ENCODE peak calls at places on chromosomes 6 and 20, in nine cellular contexts. L is neural crest cell, T is RWPE1, I is fibroblast of mammary gland, O is transverse colon, J is GM13976, A is HL-60, V is astrocyte of the spinal cord, Q is uterus. N is an unnamed sample.

GRCh38 chr20:57617079-57617795 is 3.0 kb downstream of the ZBP1 start:
- DNase-seq in L (no peak), T (no peak), I (no peak), O (no peak), J (no peak), A (no peak), V (no peak), Q (no peak), N (no peak)

GRCh38 chr6:111105578-111105977 is 18.3 kb downstream of the SLC16A10 start:
- DNase-seq in L (no peak), T (peak), I (peak), O (peak), J (no peak), A (no peak), V (peak), Q (peak), N (no peak)

GRCh38 chr6:45617441-45617840 is 239.7 kb upstream of the SUPT3H start:
- DNase-seq in L (no peak), T (peak), I (peak), O (no peak), J (no peak), A (no peak), V (peak), Q (no peak), N (no peak)

GRCh38 chr6:87925373-87926060 is 122.1 kb upstream of the SPACA1 start:
- DNase-seq in L (no peak), T (no peak), I (no peak), O (peak), J (peak), A (no peak), V (no peak), Q (no peak), N (no peak)

GRCh38 chr6:158772851-158773371 is 46.3 kb downstream of the EZR start:
- DNase-seq in L (no peak), T (peak), I (peak), O (peak), J (no peak), A (no peak), V (peak), Q (no peak), N (no peak)

GRCh38 chr6:154732538-154732823 is 735 bp upstream of the SCAF8 start:
- DNase-seq in L (no peak), T (peak), I (no peak), O (no peak), J (no peak), A (no peak), V (no peak), Q (no peak), N (no peak)

GRCh38 chr6:152952866-152953509 is 29.9 kb downstream of the FBXO5 start:
- DNase-seq in L (no peak), T (peak), I (peak), O (no peak), J (peak), A (no peak), V (peak), Q (no peak), N (no peak)

GRCh38 chr6:4581468-4582420 is 194.5 kb upstream of the CDYL start:
- DNase-seq in L (no peak), T (no peak), I (peak), O (no peak), J (no peak), A (no peak), V (peak), Q (no peak), N (no peak)

GRCh38 chr20:13148961-13149360 is 72.1 kb upstream of the ISM1 start:
- DNase-seq in L (no peak), T (no peak), I (no peak), O (no peak), J (no peak), A (no peak), V (no peak), Q (no peak), N (no peak)

GRCh38 chr6:76481101-76481500 is 408.6 kb upstream of the IMPG1 start:
- DNase-seq in L (no peak), T (no peak), I (no peak), O (peak), J (no peak), A (no peak), V (no peak), Q (no peak), N (no peak)

GRCh38 chr6:56608332-56608731 is 34.4 kb downstream of the DST start:
- DNase-seq in L (no peak), T (no peak), I (no peak), O (no peak), J (no peak), A (no peak), V (no peak), Q (no peak), N (no peak)

GRCh38 chr6:137728386-137729349 is 138.4 kb upstream of the TNFAIP3 start:
- DNase-seq in L (no peak), T (peak), I (peak), O (no peak), J (no peak), A (no peak), V (peak), Q (no peak), N (no peak)

GRCh38 chr6:159172066-159172465 is 2.9 kb downstream of the FNDC1 start:
- DNase-seq in L (no peak), T (no peak), I (peak), O (no peak), J (no peak), A (no peak), V (peak), Q (no peak), N (no peak)

GRCh38 chr20:50056951-50057403 is 56.0 kb downstream of the UBE2V1 start:
- DNase-seq in L (no peak), T (no peak), I (no peak), O (no peak), J (no peak), A (no peak), V (no peak), Q (no peak), N (no peak)

GRCh38 chr6:88629838-88630462 is 333.5 kb downstream of the RNGTT start:
- DNase-seq in L (no peak), T (no peak), I (no peak), O (no peak), J (no peak), A (no peak), V (peak), Q (no peak), N (no peak)

GRCh38 chr20:23652371-23652770 is 14.6 kb upstream of the CST3 start:
- DNase-seq in L (no peak), T (no peak), I (no peak), O (no peak), J (no peak), A (no peak), V (peak), Q (no peak), N (no peak)

GRCh38 chr6:3678946-3679345 is 72.6 kb downstream of the PXDC1 start:
- DNase-seq in L (no peak), T (no peak), I (no peak), O (no peak), J (no peak), A (no peak), V (no peak), Q (no peak), N (no peak)

GRCh38 chr6:139531148-139531547 is 156.7 kb upstream of the CITED2 start:
- DNase-seq in L (no peak), T (no peak), I (peak), O (peak), J (no peak), A (no peak), V (peak), Q (no peak), N (no peak)

GRCh38 chr6:62217866-62218265 is 68.2 kb downstream of the KHDRBS2 start:
- DNase-seq in L (no peak), T (no peak), I (no peak), O (no peak), J (no peak), A (no peak), V (no peak), Q (no peak), N (no peak)

GRCh38 chr6:142822882-142823578 is 121.9 kb downstream of the HIVEP2 start:
- DNase-seq in L (no peak), T (no peak), I (no peak), O (no peak), J (no peak), A (no peak), V (no peak), Q (no peak), N (no peak)

GRCh38 chr6:12657884-12658283 is 58.7 kb upstream of the PHACTR1 start:
- DNase-seq in L (no peak), T (no peak), I (no peak), O (no peak), J (no peak), A (no peak), V (no peak), Q (no peak), N (no peak)

GRCh38 chr6:38012573-38012972 is 193.0 kb downstream of the ZFAND3 start:
- DNase-seq in L (peak), T (peak), I (peak), O (no peak), J (peak), A (no peak), V (peak), Q (no peak), N (peak)

GRCh38 chr20:49508435-49509199 is 26.1 kb upstream of the KCNB1 start:
- DNase-seq in L (peak), T (peak), I (peak), O (no peak), J (peak), A (no peak), V (peak), Q (no peak), N (peak)

GRCh38 chr6:42629845-42630244 is 66.0 kb downstream of the UBR2 start:
- DNase-seq in L (no peak), T (no peak), I (no peak), O (no peak), J (no peak), A (no peak), V (no peak), Q (no peak), N (no peak)

GRCh38 chr20:12566596-12566995 is 442.2 kb upstream of the SPTLC3 start:
- DNase-seq in L (no peak), T (no peak), I (no peak), O (no peak), J (no peak), A (no peak), V (no peak), Q (no peak), N (no peak)

GRCh38 chr6:112245511-112246203 is 8.7 kb downstream of the LAMA4 start:
- DNase-seq in L (no peak), T (no peak), I (peak), O (no peak), J (no peak), A (no peak), V (peak), Q (no peak), N (no peak)

GRCh38 chr6:70134542-70134941 is 168.3 kb downstream of the COL9A1 start:
- DNase-seq in L (no peak), T (no peak), I (no peak), O (no peak), J (no peak), A (no peak), V (no peak), Q (no peak), N (no peak)

GRCh38 chr20:59835448-59836395 is 97.7 kb downstream of the SYCP2 start:
- DNase-seq in L (peak), T (peak), I (peak), O (peak), J (peak), A (no peak), V (peak), Q (peak), N (peak)

GRCh38 chr6:36098920-36099647 is 31.2 kb upstream of the MAPK13 start:
- DNase-seq in L (no peak), T (no peak), I (peak), O (no peak), J (no peak), A (no peak), V (no peak), Q (no peak), N (no peak)
- TF ChIP-seq CTCF in L (no peak), T (no peak), I (peak), O (no peak), J (no peak), A (no peak), V (no peak), Q (no peak), N (no peak)

GRCh38 chr20:41089555-41089954 is 47.8 kb upstream of the PLCG1 start:
- DNase-seq in L (no peak), T (no peak), I (no peak), O (no peak), J (no peak), A (no peak), V (no peak), Q (no peak), N (no peak)
- TF ChIP-seq CTCF in L (no peak), T (no peak), I (no peak), O (peak), J (no peak), A (no peak), V (peak), Q (no peak), N (no peak)

GRCh38 chr6:17204548-17204947 is 76.6 kb upstream of the RBM24 start:
- DNase-seq in L (no peak), T (no peak), I (no peak), O (no peak), J (no peak), A (no peak), V (no peak), Q (no peak), N (no peak)

GRCh38 chr6:17197607-17198006 is 83.6 kb upstream of the RBM24 start:
- DNase-seq in L (no peak), T (no peak), I (no peak), O (no peak), J (no peak), A (no peak), V (no peak), Q (no peak), N (no peak)

GRCh38 chr6:17202526-17202925 is 78.6 kb upstream of the RBM24 start:
- DNase-seq in L (no peak), T (no peak), I (no peak), O (peak), J (no peak), A (no peak), V (no peak), Q (no peak), N (no peak)

GRCh38 chr6:17200395-17200794 is 80.8 kb upstream of the RBM24 start:
- DNase-seq in L (peak), T (no peak), I (no peak), O (no peak), J (no peak), A (no peak), V (no peak), Q (no peak), N (peak)
- TF ChIP-seq CTCF in L (peak), T (no peak), I (no peak), O (no peak), J (no peak), A (no peak), V (peak), Q (no peak), N (peak)

GRCh38 chr20:38043512-38044300 is 10.2 kb downstream of the RPRD1B start:
- DNase-seq in L (no peak), T (peak), I (peak), O (no peak), J (no peak), A (no peak), V (peak), Q (no peak), N (no peak)
- TF ChIP-seq CTCF in L (no peak), T (no peak), I (peak), O (no peak), J (no peak), A (no peak), V (no peak), Q (no peak), N (no peak)

GRCh38 chr6:99431901-99432300 is 6.8 kb upstream of the PNISR start:
- DNase-seq in L (no peak), T (no peak), I (no peak), O (no peak), J (no peak), A (no peak), V (no peak), Q (no peak), N (no peak)

GRCh38 chr6:99427988-99428387 is 2.9 kb upstream of the PNISR start:
- DNase-seq in L (no peak), T (no peak), I (no peak), O (no peak), J (no peak), A (no peak), V (no peak), Q (no peak), N (no peak)

GRCh38 chr6:99434702-99435530 is 9.8 kb upstream of the PNISR start:
- DNase-seq in L (no peak), T (peak), I (peak), O (no peak), J (peak), A (no peak), V (peak), Q (no peak), N (no peak)

DNA sequence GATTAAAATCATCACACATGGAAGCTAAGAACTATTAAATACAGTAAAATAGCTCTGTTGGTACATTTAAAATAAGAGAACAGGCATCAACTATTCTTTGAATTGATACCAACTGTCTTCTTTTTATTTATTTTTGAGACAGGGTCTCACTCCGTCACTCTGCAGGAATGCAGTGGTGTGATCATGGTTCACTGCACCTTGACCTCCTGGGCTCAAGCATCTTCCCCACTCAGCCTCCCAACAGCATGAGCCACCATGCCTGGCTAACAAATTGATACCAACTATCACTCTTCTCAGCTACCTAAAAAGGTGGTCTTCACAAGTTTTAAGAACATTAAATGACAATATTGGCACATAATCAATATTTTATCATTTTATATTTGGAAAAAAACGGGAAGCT is 7.8 kb upstream of the PNISR start:
- DNase-seq in L (no peak), T (no peak), I (no peak), O (no peak), J (no peak), A (no peak), V (no peak), Q (no peak), N (peak)
- TF ChIP-seq CTCF in L (no peak), T (no peak), I (no peak), O (no peak), J (no peak), A (no peak), V (no peak), Q (no peak), N (no peak)

GRCh38 chr6:26031151-26031594 is 56.1 kb upstream of the HFE start:
- DNase-seq in L (no peak), T (no peak), I (peak), O (no peak), J (no peak), A (no peak), V (no peak), Q (no peak), N (no peak)

GRCh38 chr6:26033132-26033941 is 53.9 kb upstream of the HFE start:
- DNase-seq in L (peak), T (peak), I (peak), O (peak), J (peak), A (no peak), V (peak), Q (peak), N (peak)

GRCh38 chr6:26030716-26031115 is 56.5 kb upstream of the HFE start:
- DNase-seq in L (no peak), T (no peak), I (peak), O (no peak), J (no peak), A (no peak), V (no peak), Q (no peak), N (no peak)

GRCh38 chr6:26032387-26033131 is 54.7 kb upstream of the HFE start:
- DNase-seq in L (no peak), T (peak), I (peak), O (peak), J (no peak), A (no peak), V (peak), Q (no peak), N (no peak)

GRCh38 chr6:26031595-26032386 is 55.4 kb upstream of the HFE start:
- DNase-seq in L (peak), T (peak), I (peak), O (peak), J (peak), A (peak), V (peak), Q (peak), N (peak)
- TF ChIP-seq CTCF in L (peak), T (no peak), I (no peak), O (no peak), J (peak), A (no peak), V (peak), Q (no peak), N (no peak)

DNA sequence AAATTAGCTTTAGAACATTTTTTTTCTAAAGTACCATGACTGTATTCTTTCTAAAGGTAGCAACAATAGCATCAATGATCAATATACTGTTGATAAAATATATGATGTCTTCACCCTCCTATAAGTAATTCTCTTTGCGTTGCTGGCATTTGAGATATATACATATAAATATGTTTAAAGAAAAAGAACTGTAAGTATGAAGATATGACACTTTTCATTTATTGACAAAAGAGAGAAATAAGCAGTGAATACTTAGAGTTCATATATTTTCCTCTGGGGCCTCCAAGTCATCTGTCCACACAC is 49.4 kb upstream of the SCGN start:
- DNase-seq in L (no peak), T (no peak), I (no peak), O (no peak), J (no peak), A (no peak), V (peak), Q (no peak), N (no peak)
- TF ChIP-seq CTCF in L (no peak), T (peak), I (no peak), O (no peak), J (no peak), A (no peak), V (no peak), Q (no peak), N (no peak)

DNA sequence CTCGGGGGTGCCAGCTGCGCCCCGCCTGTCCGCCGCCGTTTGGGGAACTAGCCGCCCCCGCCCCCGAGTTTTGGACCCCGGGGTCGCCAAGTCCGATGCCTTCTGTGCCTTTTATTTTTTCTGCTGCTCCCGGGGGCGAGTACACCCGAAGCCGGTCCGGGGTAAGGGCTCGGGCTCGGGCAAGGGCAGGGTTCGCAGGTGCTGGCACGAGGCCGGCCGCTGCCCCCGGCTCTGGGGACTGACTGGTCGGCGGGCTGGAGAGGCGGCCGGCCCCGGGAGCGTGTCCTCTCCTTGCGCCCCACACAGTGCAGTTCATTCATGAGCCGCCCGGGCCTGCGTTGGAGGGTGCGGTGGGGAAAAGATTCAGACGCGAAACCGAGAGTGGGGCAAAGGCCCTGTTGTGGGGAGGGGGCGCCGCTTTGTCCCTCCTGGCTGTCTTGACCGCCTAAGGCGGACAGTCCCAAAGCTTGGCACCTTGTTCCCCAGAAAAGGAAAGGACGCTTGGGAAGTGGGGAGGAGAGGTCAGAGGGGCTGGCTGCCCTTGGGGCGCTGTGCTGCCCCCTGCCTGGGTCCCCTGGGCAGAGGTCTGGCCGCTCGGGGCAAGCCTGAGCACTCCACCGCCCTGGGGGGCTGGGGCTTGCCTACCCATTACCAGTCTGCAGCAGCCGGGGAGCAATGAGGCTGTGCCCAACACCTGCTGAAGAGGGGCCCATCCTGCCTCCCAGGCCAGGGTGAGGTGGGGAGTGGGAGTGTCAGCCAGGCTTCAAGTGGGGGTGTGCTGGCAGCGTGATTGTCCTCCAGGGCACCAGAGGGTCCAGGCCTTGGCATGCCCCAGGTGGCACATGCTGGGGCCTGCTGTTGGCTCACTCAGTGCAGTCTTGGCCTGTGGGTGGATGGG is 915 bp downstream of the TMEM63B start:
- DNase-seq in L (peak), T (peak), I (peak), O (peak), J (peak), A (no peak), V (no peak), Q (peak), N (peak)
- TF ChIP-seq CTCF in L (peak), T (no peak), I (no peak), O (peak), J (peak), A (no peak), V (no peak), Q (no peak), N (no peak)